ENCODE peak calls at places on chromosome 14, in nine cellular contexts. O is HS-5; K is HCT116; V is right cardiac atrium; X is natural killer cell; L is RWPE2; P is NAMALWA; A is gastrocnemius medialis; N is stimulated activated naive CD4-positive, alpha-beta T cell. W is an unnamed sample.

GRCh38 chr14:36521598-36522345 is 1.7 kb upstream of the NKX2-1 start:
- DNase-seq in A (no peak), K (no peak), N (no peak), V (no peak), O (no peak), L (no peak), X (no peak), P (no peak), W (no peak)

GRCh38 chr14:87899228-87899627 is 93.8 kb downstream of the GALC start:
- DNase-seq in L (no peak), P (no peak), V (no peak), O (no peak), N (no peak), X (no peak), K (no peak), A (no peak), W (no peak)

GRCh38 chr14:69315302-69315701 is 55.3 kb downstream of the GALNT16 start:
- DNase-seq in K (no peak), X (no peak), P (no peak), L (peak), A (no peak), V (no peak), N (no peak), O (no peak), W (no peak)

GRCh38 chr14:74841230-74842207 is 34.4 kb downstream of the PROX2 start:
- DNase-seq in X (no peak), P (no peak), O (no peak), K (no peak), L (no peak), A (no peak), V (no peak), N (no peak), W (no peak)

GRCh38 chr14:101230851-101231550 is 327.5 kb upstream of the RTL1 start:
- DNase-seq in A (no peak), L (no peak), K (no peak), O (no peak), N (no peak), V (no peak), P (no peak), X (peak), W (no peak)

GRCh38 chr14:93263416-93263815 is 56.4 kb downstream of the UBR7 start:
- DNase-seq in V (no peak), P (no peak), X (no peak), K (no peak), L (no peak), N (no peak), A (no peak), O (no peak), W (no peak)

GRCh38 chr14:62031504-62031903 is 269.3 kb downstream of the SNAPC1 start:
- DNase-seq in A (no peak), O (no peak), V (no peak), N (no peak), X (no peak), P (no peak), K (no peak), L (no peak), W (no peak)

GRCh38 chr14:86464386-86464785 is 934.4 kb downstream of the FLRT2 start:
- DNase-seq in X (no peak), K (no peak), P (no peak), N (no peak), L (no peak), A (no peak), O (no peak), V (peak), W (no peak)

GRCh38 chr14:96164861-96165490 is 39.7 kb upstream of the BDKRB2 start:
- DNase-seq in A (no peak), L (peak), P (no peak), N (no peak), O (no peak), K (no peak), V (no peak), X (no peak), W (no peak)

GRCh38 chr14:69318241-69318640 is 58.3 kb downstream of the GALNT16 start:
- DNase-seq in O (no peak), A (no peak), V (no peak), X (no peak), L (no peak), N (no peak), K (no peak), P (peak), W (no peak)

GRCh38 chr14:73877790-73878189 is 8.9 kb upstream of the ZNF410 start:
- DNase-seq in V (no peak), N (no peak), L (no peak), P (no peak), O (no peak), A (no peak), K (no peak), X (no peak), W (no peak)

GRCh38 chr14:85296466-85297210 is 233.3 kb upstream of the FLRT2 start:
- DNase-seq in L (no peak), N (no peak), X (no peak), A (no peak), P (no peak), K (no peak), V (no peak), O (no peak), W (no peak)

GRCh38 chr14:28813810-28814209 is 47.2 kb downstream of the FOXG1 start:
- DNase-seq in V (no peak), A (no peak), P (no peak), L (no peak), O (peak), K (no peak), X (no peak), N (no peak), W (no peak)

GRCh38 chr14:103301512-103302197 is 32.4 kb upstream of the EIF5 start:
- DNase-seq in K (no peak), L (no peak), V (no peak), X (no peak), A (no peak), P (no peak), N (no peak), O (no peak), W (no peak)

GRCh38 chr14:67973415-67973814 is 153.8 kb downstream of the RAD51B start:
- DNase-seq in A (no peak), V (no peak), L (no peak), N (no peak), O (no peak), P (no peak), K (no peak), X (no peak), W (no peak)

GRCh38 chr14:31045501-31046080 is 19.4 kb upstream of the STRN3 start:
- DNase-seq in N (no peak), X (no peak), K (no peak), V (no peak), L (no peak), O (no peak), P (no peak), A (no peak), W (no peak)

GRCh38 chr14:92551066-92551841 is 37.7 kb downstream of the RIN3 start:
- DNase-seq in A (no peak), N (no peak), K (no peak), L (no peak), O (no peak), V (no peak), X (no peak), P (peak), W (no peak)

GRCh38 chr14:30573203-30573814 is 14.4 kb downstream of the G2E3 start:
- DNase-seq in P (no peak), L (no peak), A (no peak), V (no peak), K (no peak), N (no peak), X (no peak), O (no peak), W (no peak)

GRCh38 chr14:75147423-75148071 is 20.7 kb upstream of the NEK9 start:
- DNase-seq in V (peak), P (no peak), L (no peak), X (peak), K (no peak), N (no peak), A (peak), O (no peak), W (peak)

GRCh38 chr14:72947366-72948160 is 21.3 kb downstream of the DCAF4 start:
- DNase-seq in L (no peak), K (no peak), A (no peak), V (peak), X (no peak), O (no peak), P (no peak), N (no peak), W (no peak)

GRCh38 chr14:75972729-75973480 is 8.9 kb downstream of the TGFB3 start:
- DNase-seq in O (no peak), X (no peak), V (no peak), L (no peak), A (peak), K (no peak), P (no peak), N (no peak), W (no peak)

GRCh38 chr14:90444077-90444696 is 47.4 kb downstream of the CALM1 start:
- DNase-seq in V (no peak), L (peak), O (no peak), N (no peak), X (no peak), K (no peak), A (peak), P (no peak), W (no peak)

GRCh38 chr14:56268039-56268438 is 149.8 kb downstream of the PELI2 start:
- DNase-seq in V (no peak), P (no peak), O (peak), N (no peak), K (no peak), A (no peak), X (no peak), L (no peak), W (no peak)

W was measured in left cardiac atrium.